ENCODE peak calls at places on chromosomes 7 and 10, in five cellular contexts. One of them, this sample, is unnamed.

GRCh38 chr10:70730955-70731354 is 54.2 kb downstream of the TBATA start:
- DNase-seq in ascending aorta: no peak
- DNase-seq in fibroblast of lung: no peak
- DNase-seq in AG10803: no peak
- DNase-seq in spleen: no peak
- DNase-seq in this sample: no peak

GRCh38 chr10:12360461-12360860 is 11.1 kb downstream of the CAMK1D start:
- DNase-seq in ascending aorta: no peak
- DNase-seq in fibroblast of lung: no peak
- DNase-seq in AG10803: no peak
- DNase-seq in spleen: no peak
- DNase-seq in this sample: no peak

GRCh38 chr7:141956084-141956483 is 9.3 kb upstream of the CLEC5A start:
- DNase-seq in ascending aorta: no peak
- DNase-seq in fibroblast of lung: no peak
- DNase-seq in AG10803: no peak
- DNase-seq in spleen: no peak
- DNase-seq in this sample: no peak

GRCh38 chr7:23545493-23545892 is 13.7 kb upstream of the TRA2A start:
- DNase-seq in ascending aorta: no peak
- DNase-seq in fibroblast of lung: no peak
- DNase-seq in AG10803: no peak
- DNase-seq in spleen: no peak
- DNase-seq in this sample: no peak

GRCh38 chr7:131692131-131692960 is 135.9 kb upstream of the PODXL start:
- DNase-seq in ascending aorta: no peak
- DNase-seq in fibroblast of lung: peak
- DNase-seq in AG10803: peak
- DNase-seq in spleen: no peak
- DNase-seq in this sample: no peak

GRCh38 chr7:141550694-141551079 is 523 bp upstream of the AGK start:
- DNase-seq in ascending aorta: no peak
- DNase-seq in fibroblast of lung: no peak
- DNase-seq in AG10803: peak
- DNase-seq in spleen: no peak
- DNase-seq in this sample: no peak

GRCh38 chr10:130762481-130762880 is 549.0 kb downstream of the TCERG1L start:
- DNase-seq in ascending aorta: no peak
- DNase-seq in fibroblast of lung: no peak
- DNase-seq in AG10803: no peak
- DNase-seq in spleen: peak
- DNase-seq in this sample: peak

GRCh38 chr7:48083114-48083830 is 5.8 kb upstream of the UPP1 start:
- DNase-seq in ascending aorta: no peak
- DNase-seq in fibroblast of lung: peak
- DNase-seq in AG10803: peak
- DNase-seq in spleen: no peak
- DNase-seq in this sample: no peak

GRCh38 chr10:16361086-16361485 is 75.7 kb upstream of the PTER start:
- DNase-seq in ascending aorta: no peak
- DNase-seq in fibroblast of lung: no peak
- DNase-seq in AG10803: no peak
- DNase-seq in spleen: no peak
- DNase-seq in this sample: no peak

GRCh38 chr10:74799840-74800239 is 26.6 kb upstream of the KAT6B start:
- DNase-seq in ascending aorta: no peak
- DNase-seq in fibroblast of lung: peak
- DNase-seq in AG10803: peak
- DNase-seq in spleen: no peak
- DNase-seq in this sample: no peak

GRCh38 chr10:128854965-128855364 is 612.1 kb upstream of the MGMT start:
- DNase-seq in ascending aorta: no peak
- DNase-seq in fibroblast of lung: peak
- DNase-seq in AG10803: peak
- DNase-seq in spleen: no peak
- DNase-seq in this sample: no peak

GRCh38 chr10:24866615-24867583 is 85.5 kb downstream of the PRTFDC1 start:
- DNase-seq in ascending aorta: no peak
- DNase-seq in fibroblast of lung: peak
- DNase-seq in AG10803: peak
- DNase-seq in spleen: no peak
- DNase-seq in this sample: no peak

GRCh38 chr10:62464308-62464707 is 90.1 kb downstream of the ZNF365 start:
- DNase-seq in ascending aorta: no peak
- DNase-seq in fibroblast of lung: no peak
- DNase-seq in AG10803: peak
- DNase-seq in spleen: no peak
- DNase-seq in this sample: no peak

GRCh38 chr7:82631998-82632397 is 188.4 kb upstream of the CACNA2D1 start:
- DNase-seq in ascending aorta: no peak
- DNase-seq in fibroblast of lung: peak
- DNase-seq in AG10803: peak
- DNase-seq in spleen: no peak
- DNase-seq in this sample: no peak

GRCh38 chr7:138684360-138684759 is 16.8 kb downstream of the SVOPL start:
- DNase-seq in ascending aorta: no peak
- DNase-seq in fibroblast of lung: no peak
- DNase-seq in AG10803: no peak
- DNase-seq in spleen: no peak
- DNase-seq in this sample: no peak

GRCh38 chr7:121832347-121832746 is 40.6 kb upstream of the PTPRZ1 start:
- DNase-seq in ascending aorta: no peak
- DNase-seq in fibroblast of lung: no peak
- DNase-seq in AG10803: no peak
- DNase-seq in spleen: peak
- DNase-seq in this sample: no peak

GRCh38 chr10:8063935-8064334 is 9.4 kb downstream of the GATA3 start:
- DNase-seq in ascending aorta: no peak
- DNase-seq in fibroblast of lung: no peak
- DNase-seq in AG10803: no peak
- DNase-seq in spleen: no peak
- DNase-seq in this sample: no peak

GRCh38 chr7:28705350-28705749 is 252.8 kb downstream of the TRIL start:
- DNase-seq in ascending aorta: no peak
- DNase-seq in fibroblast of lung: no peak
- DNase-seq in AG10803: no peak
- DNase-seq in spleen: no peak
- DNase-seq in this sample: no peak

GRCh38 chr10:77970869-77971803 is 44.6 kb upstream of the DLG5 start:
- DNase-seq in ascending aorta: peak
- DNase-seq in fibroblast of lung: peak
- DNase-seq in AG10803: peak
- DNase-seq in spleen: peak
- DNase-seq in this sample: no peak

GRCh38 chr7:123789817-123790216 is 41.0 kb upstream of the WASL start:
- DNase-seq in ascending aorta: no peak
- DNase-seq in fibroblast of lung: no peak
- DNase-seq in AG10803: no peak
- DNase-seq in spleen: no peak
- DNase-seq in this sample: no peak

GRCh38 chr7:155533827-155534690 is 12.3 kb downstream of the CNPY1 start:
- DNase-seq in ascending aorta: no peak
- DNase-seq in fibroblast of lung: peak
- DNase-seq in AG10803: no peak
- DNase-seq in spleen: peak
- DNase-seq in this sample: no peak

GRCh38 chr7:66443946-66444345 is 184.7 kb upstream of the KCTD7 start:
- DNase-seq in ascending aorta: no peak
- DNase-seq in fibroblast of lung: no peak
- DNase-seq in AG10803: no peak
- DNase-seq in spleen: no peak
- DNase-seq in this sample: no peak

GRCh38 chr7:76293407-76293901 is 9.0 kb upstream of the HSPB1 start:
- DNase-seq in ascending aorta: no peak
- DNase-seq in fibroblast of lung: no peak
- DNase-seq in AG10803: no peak
- DNase-seq in spleen: no peak
- DNase-seq in this sample: no peak

GRCh38 chr10:124728071-124728829 is 15.9 kb downstream of the FAM53B start:
- DNase-seq in ascending aorta: no peak
- DNase-seq in fibroblast of lung: peak
- DNase-seq in AG10803: peak
- DNase-seq in spleen: peak
- DNase-seq in this sample: no peak

GRCh38 chr10:43202224-43202656 is 64.0 kb downstream of the CSGALNACT2 start:
- DNase-seq in ascending aorta: no peak
- DNase-seq in fibroblast of lung: peak
- DNase-seq in AG10803: peak
- DNase-seq in spleen: peak
- DNase-seq in this sample: peak
- TF ChIP-seq CTCF in ascending aorta: peak
- TF ChIP-seq CTCF in fibroblast of lung: peak
- TF ChIP-seq CTCF in AG10803: peak
- TF ChIP-seq CTCF in spleen: peak
- TF ChIP-seq CTCF in this sample: peak

GRCh38 chr7:115352375-115352774 is 430.5 kb downstream of the MDFIC start:
- DNase-seq in ascending aorta: no peak
- DNase-seq in fibroblast of lung: peak
- DNase-seq in AG10803: peak
- DNase-seq in spleen: no peak
- DNase-seq in this sample: no peak
- TF ChIP-seq CTCF in ascending aorta: no peak
- TF ChIP-seq CTCF in fibroblast of lung: no peak
- TF ChIP-seq CTCF in AG10803: peak
- TF ChIP-seq CTCF in spleen: no peak
- TF ChIP-seq CTCF in this sample: no peak

DNA sequence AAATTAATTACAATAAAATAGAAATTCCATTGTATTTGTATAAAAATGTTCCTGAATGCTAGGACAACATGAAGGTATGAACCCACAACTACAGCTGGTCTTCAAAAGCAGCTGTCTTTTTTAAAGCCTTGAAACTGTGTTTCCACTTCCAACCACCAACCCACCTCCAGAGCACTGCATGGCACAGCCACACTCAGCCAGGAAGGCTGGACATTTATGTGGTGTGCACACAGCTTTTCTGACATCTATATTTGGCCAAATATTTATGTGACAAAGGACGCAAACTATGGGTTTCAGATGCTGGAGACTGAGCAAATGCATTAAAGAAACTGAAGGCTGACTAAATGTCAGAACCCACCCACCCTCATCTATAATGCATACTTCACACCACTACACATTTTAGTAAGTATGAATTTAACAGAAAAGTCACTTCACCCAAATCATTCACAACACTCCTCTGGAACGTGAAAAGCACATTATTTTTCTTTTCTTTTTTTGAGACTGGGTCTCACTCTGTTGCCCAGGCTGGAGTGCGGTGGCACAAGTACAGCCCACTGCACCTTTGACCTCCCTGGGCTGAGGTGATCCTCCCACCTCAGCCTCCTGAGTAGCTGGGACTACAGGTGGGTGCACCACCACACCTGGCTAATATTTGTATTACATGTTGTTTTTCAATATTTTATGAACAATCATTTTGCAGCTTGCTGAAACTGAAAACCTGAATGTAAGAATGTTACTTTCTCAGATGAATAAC is 27.9 kb upstream of the DAGLB start:
- DNase-seq in ascending aorta: no peak
- DNase-seq in fibroblast of lung: no peak
- DNase-seq in AG10803: no peak
- DNase-seq in spleen: no peak
- DNase-seq in this sample: no peak
- TF ChIP-seq CTCF in ascending aorta: no peak
- TF ChIP-seq CTCF in fibroblast of lung: no peak
- TF ChIP-seq CTCF in AG10803: no peak
- TF ChIP-seq CTCF in spleen: no peak
- TF ChIP-seq CTCF in this sample: no peak

GRCh38 chr10:88130912-88131311 is 267.5 kb downstream of the PTEN start:
- DNase-seq in ascending aorta: no peak
- DNase-seq in fibroblast of lung: no peak
- DNase-seq in AG10803: no peak
- DNase-seq in spleen: no peak
- DNase-seq in this sample: no peak
- TF ChIP-seq CTCF in ascending aorta: no peak
- TF ChIP-seq CTCF in fibroblast of lung: no peak
- TF ChIP-seq CTCF in AG10803: no peak
- TF ChIP-seq CTCF in spleen: no peak
- TF ChIP-seq CTCF in this sample: no peak

GRCh38 chr10:103589074-103589630 is 95.6 kb downstream of the NEURL1 start:
- DNase-seq in ascending aorta: no peak
- DNase-seq in fibroblast of lung: no peak
- DNase-seq in AG10803: no peak
- DNase-seq in spleen: no peak
- DNase-seq in this sample: no peak

GRCh38 chr10:103590060-103590459 is 96.6 kb downstream of the NEURL1 start:
- DNase-seq in ascending aorta: no peak
- DNase-seq in fibroblast of lung: no peak
- DNase-seq in AG10803: no peak
- DNase-seq in spleen: no peak
- DNase-seq in this sample: no peak

GRCh38 chr10:103585011-103585405 is 91.5 kb downstream of the NEURL1 start:
- DNase-seq in ascending aorta: no peak
- DNase-seq in fibroblast of lung: no peak
- DNase-seq in AG10803: no peak
- DNase-seq in spleen: no peak
- DNase-seq in this sample: no peak

GRCh38 chr10:103584216-103585010 is 90.9 kb downstream of the NEURL1 start:
- DNase-seq in ascending aorta: no peak
- DNase-seq in fibroblast of lung: peak
- DNase-seq in AG10803: peak
- DNase-seq in spleen: peak
- DNase-seq in this sample: no peak

GRCh38 chr10:103587073-103587472 is 93.6 kb downstream of the NEURL1 start:
- DNase-seq in ascending aorta: no peak
- DNase-seq in fibroblast of lung: no peak
- DNase-seq in AG10803: no peak
- DNase-seq in spleen: no peak
- DNase-seq in this sample: no peak
- TF ChIP-seq CTCF in ascending aorta: no peak
- TF ChIP-seq CTCF in fibroblast of lung: no peak
- TF ChIP-seq CTCF in AG10803: no peak
- TF ChIP-seq CTCF in spleen: no peak
- TF ChIP-seq CTCF in this sample: no peak